ENCODE peak calls at places on chromosome 4, in five cellular contexts. Q is sigmoid colon, G is heart left ventricle, C is uterus, I is A549. W is an unnamed sample.

GRCh38 chr4:118400362-118400761 is 47.6 kb upstream of the PRSS12 start:
- DNase-seq in I (no peak), Q (no peak), C (no peak), G (no peak), W (no peak)

GRCh38 chr4:112910109-112910736 is 139.2 kb upstream of the ANK2 start:
- DNase-seq in I (no peak), C (no peak), G (no peak), Q (no peak), W (no peak)

GRCh38 chr4:40333921-40334352 is 1.2 kb upstream of the CHRNA9 start:
- DNase-seq in G (no peak), I (peak; percentile 54), C (no peak), Q (no peak), W (no peak)

GRCh38 chr4:99783940-99784339 is 32.7 kb upstream of the DAPP1 start:
- DNase-seq in Q (no peak), C (no peak), G (no peak), I (no peak), W (no peak)

GRCh38 chr4:77220841-77221613 is 64.0 kb downstream of the CCNG2 start:
- DNase-seq in Q (no peak), C (no peak), I (no peak), G (peak; percentile 69), W (no peak)

GRCh38 chr4:189198624-189199023 is 742.0 kb upstream of the FRG1 start:
- DNase-seq in G (no peak), Q (no peak), I (no peak), C (no peak), W (no peak)

GRCh38 chr4:19927381-19927780 is 324.3 kb upstream of the SLIT2 start:
- DNase-seq in C (no peak), I (no peak), G (no peak), Q (no peak), W (no peak)

GRCh38 chr4:105186701-105187158 is 40.1 kb downstream of the TET2 start:
- DNase-seq in C (no peak), I (no peak), G (no peak), Q (no peak), W (no peak)

GRCh38 chr4:71872767-71873422 is 89.0 kb upstream of the GC start:
- DNase-seq in Q (no peak), C (no peak), G (no peak), I (no peak), W (no peak)

GRCh38 chr4:56448301-56448700 is 12.2 kb downstream of the PAICS start:
- DNase-seq in G (no peak), I (no peak), Q (no peak), C (no peak), W (no peak)

GRCh38 chr4:111641813-111642579 is 503.3 kb upstream of the FAM241A start:
- DNase-seq in Q (peak; percentile 82), I (peak; percentile 45), C (peak; percentile 79), G (peak; percentile 33), W (peak; percentile 74)

DNA sequence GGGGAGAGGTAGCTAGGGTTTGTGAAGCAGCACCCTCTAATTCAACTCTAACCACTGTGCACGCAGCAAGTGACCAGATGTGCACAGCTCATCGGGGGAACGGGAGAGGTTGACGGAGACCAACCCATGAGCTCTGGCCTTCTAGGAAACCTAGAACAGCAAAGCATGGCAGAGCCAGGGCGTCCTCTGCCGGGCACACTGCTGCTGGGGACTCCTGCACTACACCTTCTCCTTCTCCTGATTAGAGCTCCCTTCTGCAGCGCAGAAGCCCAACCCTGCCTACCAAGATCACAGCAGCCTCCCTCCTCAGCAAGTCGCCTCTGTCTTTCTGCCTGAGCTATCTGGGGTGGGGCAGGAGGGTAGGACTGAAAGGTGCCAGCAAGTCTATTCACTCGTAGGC is 252.3 kb upstream of the PSAPL1 start:
- DNase-seq in G (no peak), I (no peak), Q (no peak), C (no peak), W (no peak)
- TF ChIP-seq POLR2A in G (no peak), I (no peak), Q (no peak), C (no peak), W (no peak)

DNA sequence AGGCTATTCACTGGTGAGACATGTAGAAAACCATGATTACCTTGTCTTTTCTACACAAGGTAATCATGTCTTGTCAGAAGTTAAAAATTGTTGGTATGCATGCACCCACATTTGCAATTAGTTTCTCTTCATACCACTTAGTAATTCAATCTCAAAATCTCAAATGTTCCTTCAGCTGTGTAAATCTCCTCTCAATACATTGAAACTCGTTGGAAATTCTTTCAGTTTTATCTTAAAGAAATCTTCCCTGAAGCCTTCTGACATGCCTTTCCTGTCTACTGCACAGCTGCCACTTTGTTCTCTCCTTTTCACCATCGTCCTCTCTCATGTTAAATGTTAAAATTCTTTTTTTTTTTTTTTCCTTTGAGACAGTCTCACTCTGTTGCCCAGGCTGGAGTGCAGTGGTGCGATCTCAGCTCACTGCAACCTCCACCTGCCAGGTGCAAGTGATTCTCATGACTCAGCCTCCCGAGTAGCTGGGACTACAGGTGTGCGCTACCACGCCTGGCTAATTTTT is 30.9 kb downstream of the MCUB start:
- DNase-seq in I (no peak), G (no peak), C (no peak), Q (no peak), W (no peak)
- H3K4me1 ChIP-seq in I (no peaks in the 10 kb centered on the region), G (peaks cover 4% of the 10 kb centered on the region), C (no peaks in the 10 kb centered on the region), Q (no peaks in the 10 kb centered on the region), W (peaks cover 5% of the 10 kb centered on the region)

GRCh38 chr4:23857353-23857752 is 32.5 kb downstream of the PPARGC1A start:
- DNase-seq in C (no peak), G (no peak), Q (no peak), I (no peak), W (no peak)
- TF ChIP-seq CTCF in C (no peak), G (no peak), Q (no peak), I (no peak), W (no peak)

DNA sequence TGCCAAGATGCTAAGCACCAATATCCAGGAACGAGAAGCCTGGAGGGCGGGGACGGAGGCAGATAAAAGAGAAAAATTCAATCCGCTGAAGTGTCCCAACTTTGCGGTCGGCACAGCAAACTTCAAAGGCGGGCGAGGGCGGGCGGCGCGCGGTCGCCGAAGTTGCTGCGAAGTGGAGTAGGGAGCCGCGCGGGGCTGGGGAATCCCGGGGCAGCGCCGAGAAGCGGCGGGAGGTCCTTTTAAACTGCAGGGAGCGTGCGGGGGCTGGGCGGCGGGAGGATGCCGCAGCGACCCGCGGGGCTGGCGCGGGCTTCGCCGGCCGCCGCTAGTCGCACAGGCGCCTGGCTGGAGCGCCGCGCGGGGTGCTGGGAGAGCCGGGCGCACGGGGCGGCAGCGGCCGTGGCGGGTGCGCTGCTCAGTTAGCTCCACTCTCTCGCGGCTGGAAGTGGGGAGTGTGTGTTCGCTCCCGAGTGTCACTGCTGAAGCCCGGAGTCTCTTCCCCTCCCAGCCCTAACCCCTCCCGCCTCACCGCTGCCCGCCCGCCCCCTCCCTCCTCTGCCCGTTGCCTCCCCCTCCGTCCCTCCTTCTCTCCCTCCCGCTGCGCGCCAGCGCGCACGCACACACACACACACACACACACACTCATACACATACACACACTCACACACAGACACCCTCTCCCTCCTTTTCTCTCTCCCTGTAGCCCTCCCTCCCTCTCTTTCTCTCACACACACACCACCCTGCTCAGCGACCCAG is at the start of gene NDNF:
- DNase-seq in Q (peak; percentile 78), G (peak; percentile 40), I (no peak), C (peak; percentile 15), W (peak; percentile 43)
- TF ChIP-seq POLR2A in Q (no peak), G (no peak), I (no peak), C (no peak), W (no peak)

DNA sequence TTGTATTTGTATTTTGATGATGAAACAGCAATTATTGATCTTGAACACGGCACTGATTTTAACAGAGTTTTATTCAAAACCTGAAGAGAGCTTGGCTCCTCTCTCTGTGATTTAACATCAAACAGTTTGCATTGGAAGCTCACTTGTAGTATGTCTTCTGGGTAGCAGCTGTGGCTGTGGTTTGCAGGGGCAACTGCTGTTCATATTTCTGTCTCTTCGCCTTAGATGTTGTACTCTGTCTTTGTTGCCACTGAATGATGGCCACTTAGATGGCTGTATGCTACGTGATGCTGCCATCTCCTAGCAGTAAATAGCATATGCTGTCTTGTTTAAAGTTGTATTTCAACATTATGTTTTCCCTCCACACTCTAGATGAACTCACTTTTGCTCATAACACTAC is 1743.1 kb upstream of the TENM3 start:
- DNase-seq in I (no peak), Q (no peak), C (no peak), G (no peak), W (no peak)
- H3K4me1 ChIP-seq in I (no peaks in the 10 kb centered on the region), Q (no peaks in the 10 kb centered on the region), C (no peaks in the 10 kb centered on the region), G (no peaks in the 10 kb centered on the region), W (no peaks in the 10 kb centered on the region)

DNA sequence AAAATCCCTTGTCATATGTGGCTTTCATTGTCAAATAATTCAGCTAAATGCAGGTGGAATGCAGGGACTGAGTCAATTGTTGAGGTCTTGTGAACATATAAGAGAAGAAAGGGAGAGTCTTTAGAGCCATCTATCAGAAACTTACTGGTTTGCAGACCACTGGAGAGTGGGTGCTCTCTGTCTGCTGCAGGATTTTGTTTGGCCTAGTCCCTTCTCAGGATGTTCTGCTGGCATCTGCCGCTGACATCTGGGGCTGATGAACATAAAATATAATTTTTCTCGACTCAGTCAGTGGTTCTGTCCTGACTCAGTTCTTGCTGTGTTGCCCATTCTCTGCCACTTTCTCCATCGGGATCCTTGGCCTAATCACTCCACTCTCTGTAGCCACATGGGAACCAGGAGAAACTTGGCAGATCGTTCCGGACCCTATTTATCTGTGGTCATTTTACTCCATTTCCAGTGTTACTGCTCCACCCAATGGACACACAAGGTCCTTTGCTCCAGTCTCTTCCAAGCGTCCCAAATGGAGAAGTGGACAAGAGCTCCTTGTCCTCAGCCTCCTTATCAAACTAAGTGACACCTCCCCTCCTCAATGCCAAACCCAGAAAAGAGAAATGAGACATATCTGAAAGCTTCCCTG is 436.2 kb downstream of the FAT4 start:
- DNase-seq in I (peak; percentile 17), Q (no peak), C (peak; percentile 22), G (no peak), W (peak; percentile 62)
- TF ChIP-seq CTCF in I (peak; percentile 55), Q (no peak), C (peak; percentile 32), G (peak; percentile 17), W (peak; percentile 25)

GRCh38 chr4:153684182-153685073 is at the start of gene TLR2:
- DNase-seq in C (peak; percentile 30), I (peak; percentile 17), Q (peak; percentile 86), G (peak; percentile 70), W (peak; percentile 18)
- TF ChIP-seq POLR2A in C (no peak), I (no peak), Q (no peak), G (peak; percentile 27), W (no peak)